ENCODE peak calls at places on chromosomes 6 and 20, in six cellular contexts. P is HepG2, B is K562, F is GM12878, N is GM12891, M is H1. K is an unnamed sample.

GRCh38 chr6:139473731-139474130 is 99.3 kb upstream of the CITED2 start:
- DNase-seq in B (no peak), M (no peak), P (no peak), N (no peak), F (no peak), K (no peak)

GRCh38 chr6:15444081-15444731 is 198.3 kb downstream of the JARID2 start:
- DNase-seq in M (no peak), P (no peak), N (no peak), F (no peak), B (no peak), K (no peak)

GRCh38 chr20:59829415-59830106 is 103.9 kb downstream of the SYCP2 start:
- DNase-seq in N (no peak), B (no peak), M (no peak), P (no peak), F (no peak), K (no peak)

GRCh38 chr6:162244031-162244430 is 483.5 kb downstream of the PRKN start:
- DNase-seq in F (no peak), P (no peak), N (no peak), B (no peak), M (no peak), K (no peak)

GRCh38 chr6:150065083-150065482 is 3.8 kb downstream of the ULBP3 start:
- DNase-seq in N (no peak), P (no peak), F (no peak), M (no peak), B (no peak), K (no peak)

GRCh38 chr20:38131588-38132121 is 33.4 kb downstream of the TGM2 start:
- DNase-seq in M (no peak), N (no peak), B (no peak), F (no peak), P (no peak), K (no peak)

GRCh38 chr6:6796818-6797217 is 208.3 kb downstream of the LY86 start:
- DNase-seq in P (no peak), N (no peak), F (no peak), M (no peak), B (no peak), K (no peak)

GRCh38 chr20:43913291-43914025 is 1.2 kb upstream of the TOX2 start:
- DNase-seq in M (no peak), F (no peak), B (no peak), P (no peak), N (no peak), K (no peak)

GRCh38 chr6:168338777-168339176 is 19.2 kb upstream of the DACT2 start:
- DNase-seq in F (no peak), B (no peak), N (no peak), M (no peak), P (no peak), K (no peak)

GRCh38 chr6:72219536-72219935 is 333.2 kb downstream of the RIMS1 start:
- DNase-seq in M (no peak), B (no peak), P (no peak), N (no peak), F (no peak), K (no peak)

GRCh38 chr6:48447251-48447650 is 336.3 kb upstream of the PTCHD4 start:
- DNase-seq in B (no peak), N (no peak), M (no peak), F (no peak), P (no peak), K (no peak)

GRCh38 chr20:10855031-10855430 is 181.2 kb upstream of the JAG1 start:
- DNase-seq in F (no peak), N (no peak), B (no peak), P (no peak), M (no peak), K (no peak)

GRCh38 chr20:54197621-54198604 is 10.0 kb upstream of the PFDN4 start:
- DNase-seq in M (no peak), F (peak), P (peak), B (no peak), N (no peak), K (no peak)

GRCh38 chr20:8398289-8399051 is 266.4 kb downstream of the PLCB1 start:
- DNase-seq in P (no peak), N (no peak), F (no peak), M (no peak), B (no peak), K (no peak)

GRCh38 chr6:5457983-5458683 is 196.8 kb downstream of the FARS2 start:
- DNase-seq in N (no peak), M (no peak), P (no peak), B (no peak), F (no peak), K (no peak)

GRCh38 chr6:105348897-105349296 is 54.0 kb downstream of the PREP start:
- DNase-seq in F (no peak), B (no peak), N (no peak), M (no peak), P (no peak), K (no peak)

GRCh38 chr6:4603291-4603690 is 172.9 kb upstream of the CDYL start:
- DNase-seq in F (no peak), N (no peak), M (no peak), B (no peak), P (no peak), K (no peak)

GRCh38 chr20:10644458-10645204 is 29.2 kb downstream of the JAG1 start:
- DNase-seq in M (no peak), P (no peak), F (peak), B (no peak), N (peak), K (no peak)

GRCh38 chr6:160679402-160679769 is 15.3 kb upstream of the LPA start:
- DNase-seq in F (no peak), P (no peak), B (peak), M (peak), N (no peak), K (no peak)

GRCh38 chr6:37576336-37576737 is 76.6 kb upstream of the CCDC167 start:
- DNase-seq in B (no peak), N (no peak), P (no peak), F (no peak), M (no peak), K (no peak)

GRCh38 chr20:58640446-58640845 is 10.6 kb upstream of the STX16 start:
- DNase-seq in M (no peak), P (no peak), F (no peak), B (peak), N (no peak), K (no peak)

GRCh38 chr6:45949256-45949655 is 66.4 kb downstream of the CLIC5 start:
- DNase-seq in P (no peak), B (no peak), M (no peak), F (no peak), N (no peak), K (no peak)

GRCh38 chr6:48977573-48977972 is 485.5 kb downstream of the MMUT start:
- DNase-seq in N (no peak), F (no peak), P (no peak), M (no peak), B (no peak), K (no peak)

GRCh38 chr6:53428886-53429285 is 80.1 kb upstream of the ELOVL5 start:
- DNase-seq in B (no peak), F (no peak), N (no peak), M (no peak), P (no peak), K (no peak)

GRCh38 chr6:35487653-35488516 is 9.0 kb downstream of the TEAD3 start:
- DNase-seq in B (no peak), P (no peak), N (no peak), M (no peak), F (no peak), K (no peak)

GRCh38 chr6:35489995-35490791 is 6.7 kb downstream of the TEAD3 start:
- DNase-seq in B (peak), F (no peak), P (no peak), M (peak), N (no peak), K (no peak)

GRCh38 chr6:35489066-35489465 is 7.8 kb downstream of the TEAD3 start:
- DNase-seq in P (no peak), N (no peak), F (no peak), M (no peak), B (no peak), K (no peak)

GRCh38 chr6:35486005-35486925 is 10.6 kb downstream of the TEAD3 start:
- DNase-seq in B (no peak), M (no peak), F (no peak), P (no peak), N (no peak), K (no peak)

DNA sequence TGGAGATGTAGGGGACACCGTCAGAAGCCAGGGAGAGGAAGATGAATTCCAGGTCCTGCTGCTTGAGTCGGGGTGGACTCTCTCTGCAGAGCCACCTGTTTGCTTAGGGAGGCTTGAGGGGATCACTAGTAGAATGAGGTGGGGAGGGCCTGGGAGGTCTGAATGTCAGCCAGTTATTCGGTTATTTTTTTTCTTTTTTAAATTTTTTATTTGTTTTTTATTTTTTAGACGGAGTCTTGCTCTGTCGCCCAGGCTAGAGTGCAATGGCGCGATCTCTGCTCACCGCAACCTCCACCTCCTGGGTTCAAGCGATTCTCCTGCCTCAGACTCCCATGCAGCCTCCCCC is 8.4 kb downstream of the TEAD3 start:
- DNase-seq in B (no peak), F (no peak), P (no peak), M (no peak), N (no peak), K (no peak)
- TF ChIP-seq POLR2AphosphoS5 in B (no peak), F (no peak), P (no peak), M (no peak), N (no peak), K (no peak)

DNA sequence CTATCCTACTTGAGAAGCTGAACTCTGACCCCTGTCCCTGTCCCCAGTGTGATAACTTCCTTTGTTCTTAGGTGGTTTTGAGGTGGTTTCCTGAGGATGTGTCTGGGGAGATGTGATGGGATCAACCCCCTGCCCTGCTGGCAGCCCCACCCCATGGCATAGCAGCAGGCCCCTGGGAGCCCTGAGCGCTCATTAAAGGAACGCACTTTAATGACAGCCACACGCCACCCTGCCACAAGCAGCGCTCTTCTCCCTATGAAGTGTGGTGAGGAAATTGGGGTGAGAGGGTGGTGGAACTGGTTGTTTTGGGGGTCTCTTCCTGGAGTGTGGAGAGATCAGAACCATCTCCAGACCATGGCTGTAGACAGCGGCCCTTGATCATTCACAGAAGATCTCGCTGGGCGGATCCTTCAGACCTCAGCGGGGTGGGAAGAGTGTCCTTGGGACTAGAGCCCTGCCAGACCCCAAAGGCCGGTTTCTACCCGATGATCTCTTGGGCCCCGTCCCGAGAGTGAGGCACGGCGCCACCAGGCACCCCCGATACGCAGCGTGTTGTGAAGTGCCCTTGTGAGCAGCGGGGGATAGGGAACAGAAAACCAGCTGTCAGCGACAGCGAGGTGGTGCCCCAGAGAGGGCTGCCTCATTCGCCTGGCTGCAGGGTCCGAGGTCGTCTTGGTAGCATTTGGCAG is 45.4 kb downstream of the SYNJ2 start:
- DNase-seq in F (no peak), B (no peak), M (no peak), N (no peak), P (no peak), K (no peak)
- TF ChIP-seq POLR2A in F (no peak), B (no peak), M (no peak), N (no peak), P (no peak), K (no peak)

DNA sequence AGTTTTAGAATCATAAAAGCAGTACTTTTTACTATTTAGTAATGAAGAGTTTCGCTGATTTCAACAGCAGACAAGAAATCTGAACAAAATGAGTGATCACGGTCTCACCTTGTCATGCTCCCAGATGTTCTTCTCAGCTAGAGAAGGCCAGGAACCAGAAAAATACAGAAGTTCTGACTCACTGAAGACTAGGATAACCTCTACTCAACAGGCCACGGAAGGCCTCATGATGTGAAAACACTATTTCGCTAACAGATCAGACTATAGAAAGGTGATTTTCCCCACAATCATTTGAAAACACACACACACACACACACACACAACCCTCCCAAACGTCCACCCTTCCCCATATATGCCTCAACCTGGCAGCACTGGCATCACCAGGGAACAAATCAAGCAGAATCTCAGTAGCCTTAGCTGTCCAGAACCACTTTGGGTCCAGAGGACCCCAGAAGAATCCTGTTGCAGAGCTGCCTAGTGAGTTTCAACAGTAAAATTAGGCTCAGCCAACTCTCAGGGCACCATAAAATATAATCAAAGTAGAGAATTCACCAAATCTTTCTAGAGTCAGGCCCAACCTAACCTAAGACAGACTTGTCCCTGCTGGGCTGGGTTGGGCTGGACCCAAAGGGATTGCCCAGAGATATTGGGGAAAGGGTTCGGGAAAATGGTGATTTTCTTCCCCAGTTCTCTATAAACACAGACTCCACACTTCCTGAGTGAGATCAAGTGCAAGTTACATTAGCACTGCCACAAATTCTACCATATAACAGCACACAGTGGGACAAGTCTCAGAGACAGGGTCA is 7.9 kb downstream of the EXOC2 start:
- DNase-seq in P (no peak), N (peak), F (peak), M (no peak), B (no peak), K (peak)
- TF ChIP-seq TAF1 in P (no peak), N (no peak), F (no peak), M (no peak), B (no peak), K (no peak)

GRCh38 chr6:21375717-21376116 is 217.8 kb upstream of the SOX4 start:
- DNase-seq in F (no peak), M (no peak), N (no peak), B (no peak), P (no peak), K (no peak)
- TF ChIP-seq POLR2AphosphoS5 in F (no peak), M (no peak), N (no peak), B (no peak), P (no peak), K (no peak)

GRCh38 chr6:25006565-25007001 is 70.8 kb upstream of the RIPOR2 start:
- DNase-seq in N (no peak), P (no peak), B (no peak), F (no peak), M (no peak), K (no peak)
- TF ChIP-seq POLR2A in N (no peak), P (no peak), B (no peak), F (no peak), M (no peak), K (no peak)

GRCh38 chr6:136351518-136352106 is 62.0 kb upstream of the BCLAF1 start:
- DNase-seq in P (no peak), B (no peak), M (no peak), N (no peak), F (no peak), K (no peak)
- TF ChIP-seq TAF1 in P (no peak), B (no peak), M (no peak), N (no peak), F (no peak), K (no peak)

DNA sequence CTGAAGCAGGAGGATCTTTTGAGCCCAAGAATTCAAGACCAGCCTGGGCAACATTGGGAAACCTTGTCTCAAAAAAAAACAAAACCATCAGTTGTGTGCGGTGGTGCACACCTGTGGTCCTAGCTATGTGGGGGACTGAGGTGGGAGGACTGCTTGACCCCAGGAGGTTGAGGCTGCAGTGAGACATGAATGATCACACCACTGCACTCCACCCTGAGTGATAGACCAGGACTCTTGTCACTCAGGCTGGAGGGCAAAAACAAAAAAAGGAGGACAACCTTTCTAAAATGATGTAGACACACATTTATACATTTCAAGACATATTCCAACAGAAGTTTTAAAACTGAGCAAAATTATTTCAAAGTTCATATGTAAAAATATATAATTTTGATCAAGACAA is 45.1 kb downstream of the NOL7 start:
- DNase-seq in F (no peak), P (no peak), B (no peak), M (no peak), N (no peak), K (no peak)
- TF ChIP-seq POLR2AphosphoS5 in F (no peak), P (no peak), B (no peak), M (no peak), N (no peak), K (no peak)

GRCh38 chr20:33719989-33720709 is at the start of gene PXMP4:
- DNase-seq in F (peak), N (peak), B (peak), P (no peak), M (peak), K (peak)
- TF ChIP-seq POLR2A in F (peak), N (peak), B (peak), P (no peak), M (no peak), K (peak)

GRCh38 chr20:35947489-35947888 is 6.8 kb downstream of the SCAND1 start:
- DNase-seq in F (no peak), B (no peak), N (no peak), P (peak), M (peak), K (no peak)
- TF ChIP-seq TAF1 in F (no peak), B (no peak), N (no peak), P (no peak), M (no peak), K (no peak)

GRCh38 chr20:50329981-50330503 is 139.4 kb downstream of the CEBPB start:
- DNase-seq in P (no peak), M (no peak), B (no peak), N (no peak), F (no peak), K (no peak)

GRCh38 chr20:50333131-50333530 is 142.5 kb downstream of the CEBPB start:
- DNase-seq in F (no peak), P (no peak), M (no peak), N (no peak), B (no peak), K (no peak)

GRCh38 chr20:50332491-50332980 is 141.9 kb downstream of the CEBPB start:
- DNase-seq in N (no peak), P (no peak), F (no peak), M (no peak), B (no peak), K (no peak)

GRCh38 chr20:50330504-50331313 is 140.1 kb downstream of the CEBPB start:
- DNase-seq in P (peak), N (no peak), F (no peak), M (no peak), B (no peak), K (no peak)

GRCh38 chr20:50331469-50332251 is 141.0 kb downstream of the CEBPB start:
- DNase-seq in B (no peak), N (no peak), M (no peak), P (peak), F (no peak), K (no peak)
- TF ChIP-seq POLR2AphosphoS5 in B (no peak), N (no peak), M (no peak), P (no peak), F (no peak), K (no peak)